ENCODE peak calls at places on chromosome 4, in nine cellular contexts. C, H, U, N, G, Y, W, V and D are unnamed samples. For H3K4me1 and H3K36me3, the result is how much of the 10 kb centered on the place peaks cover.

GRCh38 chr4:162959056-162959455 is 207.6 kb downstream of the NAF1 start:
- DNase-seq in G (no peak), N (peak), Y (no peak), V (no peak), U (no peak), C (no peak), W (no peak), H (no peak), D (no peak)

GRCh38 chr4:16443504-16444088 is 217.3 kb upstream of the TAPT1 start:
- DNase-seq in G (no peak), U (peak), Y (no peak), H (peak), N (no peak), W (no peak), V (no peak), C (no peak), D (no peak)

GRCh38 chr4:37827030-37827705 is 682 bp downstream of the PGM2 start:
- DNase-seq in C (peak), U (peak), V (no peak), G (no peak), H (no peak), Y (peak), N (peak), W (no peak), D (no peak)

GRCh38 chr4:80072607-80073361 is at the start of gene ANTXR2:
- DNase-seq in W (peak), Y (peak), H (peak), N (peak), C (peak), U (peak), V (peak), G (peak), D (peak)

GRCh38 chr4:137703225-137703624 is 170.9 kb upstream of the PCDH18 start:
- DNase-seq in H (no peak), G (no peak), U (no peak), V (no peak), Y (no peak), C (no peak), N (no peak), W (no peak), D (no peak)

GRCh38 chr4:117385531-117385930 is 300.2 kb upstream of the TRAM1L1 start:
- DNase-seq in G (no peak), W (no peak), H (no peak), U (peak), N (no peak), V (no peak), C (no peak), Y (no peak), D (no peak)

GRCh38 chr4:17781831-17782287 is 438 bp upstream of the FAM184B start:
- DNase-seq in U (no peak), C (no peak), G (no peak), Y (no peak), H (no peak), W (no peak), V (no peak), N (no peak), D (no peak)

GRCh38 chr4:112519689-112520597 is 4.0 kb upstream of the NEUROG2 start:
- DNase-seq in W (no peak), N (no peak), U (no peak), G (no peak), C (no peak), H (peak), Y (no peak), V (no peak), D (no peak)

GRCh38 chr4:145618912-145619638 is at the start of gene MMAA:
- DNase-seq in U (peak), C (peak), W (peak), V (peak), N (peak), G (peak), H (peak), Y (peak), D (peak)

GRCh38 chr4:150355858-150356455 is 226.0 kb upstream of the MAB21L2 start:
- DNase-seq in N (no peak), C (no peak), Y (no peak), U (no peak), W (no peak), H (no peak), G (no peak), V (no peak), D (no peak)

DNA sequence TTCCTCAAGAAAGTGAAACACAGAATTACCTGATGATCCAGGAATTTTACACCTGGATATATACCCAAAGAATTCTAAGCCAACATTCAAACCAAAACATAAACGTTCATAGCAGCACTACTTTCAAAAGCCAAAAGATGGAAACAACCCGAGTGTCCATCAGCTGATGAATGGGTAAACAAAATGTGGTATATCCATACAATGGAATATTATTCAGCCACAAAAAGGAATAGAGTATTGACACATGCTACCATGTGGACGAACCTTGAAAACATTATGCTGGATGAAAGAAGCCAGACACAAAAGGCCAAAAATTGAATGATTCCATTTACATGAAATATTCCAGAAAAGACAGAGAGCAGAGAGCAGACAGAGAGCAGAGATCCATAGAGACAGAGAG is 52.0 kb downstream of the IRF2 start:
- DNase-seq in Y (no peak), V (no peak), W (no peak), H (no peak), C (no peak), G (no peak), U (no peak), N (no peak), D (no peak)
- H3K27ac ChIP-seq in Y (no peak), V (no peak), W (no peak), H (no peak), C (peak), G (no peak), U (no peak), N (peak), D (no peak)

GRCh38 chr4:76980280-76980679 is 30.7 kb downstream of the SEPTIN11 start:
- DNase-seq in H (no peak), Y (no peak), C (no peak), U (no peak), V (no peak), N (no peak), G (no peak), W (no peak), D (no peak)
- H3K4me1 ChIP-seq in H (under half), Y (under half), C (under half), U (half or more), V (under half), N (half or more), G (under half), W (half or more), D (half or more)

GRCh38 chr4:77040856-77041576 is 34.8 kb downstream of the CCNI start:
- DNase-seq in U (peak), C (no peak), N (no peak), H (no peak), Y (no peak), V (no peak), W (no peak), G (no peak), D (no peak)
- H3K36me3 ChIP-seq in U (under half), C (under half), N (under half), H (under half), Y (under half), V (under half), W (under half), G (under half), D (half or more)

DNA sequence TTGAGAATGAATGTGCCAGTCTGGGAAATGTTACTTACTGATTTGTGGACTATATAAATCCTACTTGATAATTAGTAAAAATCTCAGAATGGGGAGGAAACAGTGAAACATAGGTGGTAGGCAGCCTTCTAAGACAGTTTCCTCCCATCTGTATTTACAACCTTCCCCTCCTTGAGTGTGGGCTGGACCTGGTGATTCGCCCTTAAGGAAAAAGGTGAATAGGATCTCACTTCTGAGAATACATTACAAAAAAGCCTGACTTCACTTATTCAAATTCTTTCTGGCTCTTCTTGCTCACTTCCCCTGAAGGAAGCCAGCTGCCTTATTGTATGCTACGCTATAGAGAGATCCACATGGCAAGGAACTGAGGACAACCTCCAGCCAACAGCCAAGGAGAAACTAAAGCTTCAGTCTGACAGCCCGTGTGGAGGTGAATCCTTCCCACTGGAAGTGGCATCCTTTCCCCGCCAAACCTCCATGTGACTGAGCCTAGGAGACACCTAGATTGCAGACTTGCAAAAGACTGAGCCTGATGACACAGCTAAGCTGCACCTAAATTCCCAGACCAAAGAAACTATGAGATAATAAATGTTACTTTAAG is 585.0 kb downstream of the STPG2 start:
- DNase-seq in N (no peak), W (no peak), Y (no peak), V (no peak), H (no peak), C (no peak), G (no peak), U (no peak), D (no peak)
- H3K27ac ChIP-seq in N (no peak), W (no peak), Y (no peak), V (no peak), H (no peak), C (no peak), G (no peak), U (no peak), D (no peak)

DNA sequence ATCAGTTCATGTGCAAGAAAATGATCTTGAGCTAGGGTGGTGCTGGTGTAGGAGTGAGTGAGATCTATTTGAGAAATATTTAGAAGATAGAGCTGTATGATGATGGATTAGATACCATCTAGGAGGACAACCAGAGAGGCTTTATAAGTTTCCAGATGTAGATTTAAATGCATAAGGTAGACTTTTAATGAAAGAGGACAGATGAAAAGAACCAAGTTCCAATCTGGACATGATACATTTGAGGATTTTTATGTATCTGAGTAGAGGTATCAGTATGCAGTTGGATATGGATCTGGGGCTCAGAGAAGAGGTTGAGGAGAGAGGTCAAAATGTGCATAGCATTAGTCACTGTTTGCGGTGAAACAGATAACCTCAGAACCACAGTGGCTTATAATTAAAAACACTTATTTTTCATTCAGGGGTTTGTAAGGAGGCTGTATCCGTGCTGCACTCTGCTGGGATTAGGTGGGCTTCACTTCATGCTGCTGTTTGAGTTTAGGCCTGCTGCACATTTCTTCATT is 348.7 kb downstream of the BMPR1B start:
- DNase-seq in H (no peak), W (no peak), U (peak), C (no peak), G (no peak), Y (no peak), V (no peak), N (no peak), D (no peak)
- H3K4me1 ChIP-seq in H (under half), W (under half), U (under half), C (under half), G (under half), Y (under half), V (under half), N (under half), D (under half)